ENCODE peak calls at places on chromosomes 5 and 9, in nine cellular contexts. I is HCT116, K is adipocyte, Z is cardiac muscle cell, G is body of pancreas, U is fibroblast of lung, P is prostate gland, H is tibial artery, J is hepatocyte. W is an unnamed sample.
A peak's percentile ranks its signal among the peaks of the same experiment; 100 is the strongest.

GRCh38 chr5:3995954-3996619 is 400.5 kb downstream of the IRX1 start:
- DNase-seq in K (no peak), H (no peak), U (no peak), J (peak; percentile 28), Z (no peak), P (no peak), I (no peak), G (no peak), W (no peak)

GRCh38 chr5:151900876-151901275 is 23.8 kb downstream of the GLRA1 start:
- DNase-seq in I (no peak), Z (no peak), H (no peak), G (no peak), K (no peak), J (no peak), P (no peak), U (no peak), W (no peak)

GRCh38 chr9:104849023-104849422 is 78.9 kb downstream of the ABCA1 start:
- DNase-seq in Z (no peak), P (no peak), G (no peak), J (no peak), K (no peak), I (no peak), H (no peak), U (peak; percentile 25), W (no peak)

GRCh38 chr9:105554042-105554441 is 3.9 kb upstream of the FKTN start:
- DNase-seq in J (no peak), P (no peak), Z (no peak), U (peak; percentile 20), K (no peak), G (peak; percentile 25), I (no peak), H (no peak), W (no peak)

GRCh38 chr5:164357405-164358033 is 852.1 kb downstream of the MAT2B start:
- DNase-seq in H (no peak), J (no peak), G (no peak), K (no peak), I (no peak), U (no peak), Z (no peak), P (no peak), W (no peak)

GRCh38 chr9:79989079-79989478 is 417.3 kb downstream of the TLE4 start:
- DNase-seq in Z (peak; percentile 10), G (no peak), J (no peak), K (no peak), H (no peak), I (no peak), P (no peak), U (no peak), W (no peak)

GRCh38 chr9:120571443-120572257 is 8.3 kb downstream of the CDK5RAP2 start:
- DNase-seq in K (peak; percentile 88), I (no peak), J (peak; percentile 64), U (peak; percentile 92), Z (no peak), H (peak; percentile 34), P (peak; percentile 89), G (peak; percentile 78), W (no peak)

GRCh38 chr5:53482717-53483638 is 2.5 kb downstream of the FST start:
- DNase-seq in P (peak; percentile 5), Z (peak; percentile 40), G (peak; percentile 30), J (peak; percentile 64), H (peak; percentile 42), K (peak; percentile 52), I (no peak), U (peak; percentile 36), W (peak; percentile 73)

GRCh38 chr5:76684756-76685594 is 31.0 kb upstream of the F2R start:
- DNase-seq in G (no peak), U (no peak), Z (no peak), I (no peak), J (no peak), K (no peak), P (no peak), H (no peak), W (no peak)

GRCh38 chr5:75053286-75054109 is 1.1 kb upstream of the GCNT4 start:
- DNase-seq in P (peak; percentile 33), J (peak; percentile 88), I (no peak), H (peak; percentile 34), K (peak; percentile 89), Z (peak; percentile 74), G (peak; percentile 70), U (peak; percentile 80), W (peak; percentile 75)

GRCh38 chr5:77192444-77193050 is 17.9 kb upstream of the PDE8B start:
- DNase-seq in H (no peak), Z (no peak), K (no peak), I (no peak), P (no peak), U (no peak), J (no peak), G (no peak), W (no peak)

GRCh38 chr5:91052977-91053732 is 330.0 kb downstream of the ARRDC3 start:
- DNase-seq in K (peak; percentile 63), P (no peak), H (no peak), J (no peak), I (no peak), G (no peak), U (no peak), Z (no peak), W (no peak)

GRCh38 chr9:130579738-130580463 is 524 bp downstream of the FUBP3 start:
- DNase-seq in H (peak; percentile 22), G (no peak), K (peak; percentile 53), U (no peak), Z (no peak), P (no peak), J (no peak), I (no peak), W (no peak)

GRCh38 chr5:172453986-172454354 is 355 bp downstream of the SH3PXD2B start:
- DNase-seq in I (no peak), J (peak; percentile 78), H (no peak), G (no peak), U (peak; percentile 38), P (no peak), Z (no peak), K (peak; percentile 66), W (peak; percentile 89)

GRCh38 chr9:73166453-73166852 is 14.8 kb downstream of the ANXA1 start:
- DNase-seq in H (no peak), U (no peak), Z (no peak), J (no peak), I (no peak), K (peak; percentile 2), P (no peak), G (no peak), W (no peak)

GRCh38 chr5:119578937-119579336 is 50.4 kb upstream of the FAM170A start:
- DNase-seq in G (peak; percentile 33), I (peak; percentile 70), J (peak; percentile 19), Z (peak; percentile 57), H (no peak), K (no peak), U (peak; percentile 1), P (no peak), W (peak; percentile 19)

DNA sequence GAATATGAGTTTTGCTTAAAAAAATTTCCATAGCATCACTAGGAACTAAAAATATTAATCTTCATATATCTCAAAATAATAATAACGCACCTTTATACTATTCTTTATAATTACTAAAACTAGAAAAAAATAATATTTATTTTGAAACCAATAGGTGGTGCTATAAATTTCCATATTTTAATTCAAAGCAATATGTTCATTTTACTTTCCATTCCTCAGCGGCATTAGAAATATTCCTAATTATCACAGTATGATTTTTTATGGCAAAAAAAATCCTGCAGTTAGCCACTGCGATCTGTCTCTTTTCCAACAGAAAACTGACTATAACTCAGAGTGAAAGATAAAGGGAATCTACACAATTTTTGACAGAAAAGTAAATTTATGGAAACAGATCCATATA is 167.4 kb upstream of the MPDZ start:
- DNase-seq in I (no peak), P (no peak), H (no peak), Z (no peak), J (no peak), K (peak; percentile 51), U (no peak), G (no peak), W (no peak)
- H3K4me3 ChIP-seq in I (no peak overlapping the region), P (no peak overlapping the region), H (no peak overlapping the region), Z (no peak overlapping the region), J (no peak overlapping the region), K (peak overlapping the region; percentile 40), U (no peak overlapping the region), G (no peak overlapping the region), W (no peak overlapping the region)

DNA sequence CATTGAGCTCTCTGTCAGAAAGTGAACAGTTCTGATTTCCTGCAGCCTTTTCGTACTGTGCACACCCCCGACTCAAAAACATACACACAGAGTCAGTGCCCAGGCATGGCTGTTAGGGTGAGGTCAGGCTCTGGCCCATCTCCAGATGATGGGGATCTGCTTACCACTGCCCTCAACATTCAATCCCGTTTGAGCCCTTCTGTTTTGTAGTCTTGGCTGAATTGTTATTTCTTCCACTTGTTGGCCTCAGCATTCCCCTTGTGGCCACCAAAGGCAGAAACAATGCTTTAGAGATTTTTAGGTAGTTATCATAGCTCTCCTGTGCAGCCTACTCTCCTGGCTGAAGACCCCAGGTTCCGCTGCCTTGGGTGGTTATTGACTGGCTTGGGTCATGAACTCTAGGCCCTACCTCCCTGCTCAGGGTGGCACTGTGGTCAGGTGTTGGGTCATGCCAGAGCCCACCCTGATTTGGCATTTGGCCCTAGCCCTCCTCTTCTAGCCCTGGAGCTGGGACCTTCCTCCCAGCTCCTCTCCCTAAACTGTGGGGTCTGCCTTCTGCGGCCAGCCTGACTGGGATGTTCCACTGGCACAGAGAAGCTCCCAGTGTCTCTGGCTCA is 7.8 kb upstream of the MYOZ3 start:
- DNase-seq in J (no peak), P (no peak), G (no peak), K (no peak), U (peak; percentile 69), H (no peak), I (no peak), Z (no peak), W (no peak)
- H3K36me3 ChIP-seq in J (no peaks in the 10 kb centered on the region), P (no peaks in the 10 kb centered on the region), G (peaks cover 5% of the 10 kb centered on the region), K (peaks cover 14% of the 10 kb centered on the region), U (peaks cover 16% of the 10 kb centered on the region), H (peaks cover 31% of the 10 kb centered on the region), I (no peaks in the 10 kb centered on the region), Z (no peaks in the 10 kb centered on the region), W (no peaks in the 10 kb centered on the region)

DNA sequence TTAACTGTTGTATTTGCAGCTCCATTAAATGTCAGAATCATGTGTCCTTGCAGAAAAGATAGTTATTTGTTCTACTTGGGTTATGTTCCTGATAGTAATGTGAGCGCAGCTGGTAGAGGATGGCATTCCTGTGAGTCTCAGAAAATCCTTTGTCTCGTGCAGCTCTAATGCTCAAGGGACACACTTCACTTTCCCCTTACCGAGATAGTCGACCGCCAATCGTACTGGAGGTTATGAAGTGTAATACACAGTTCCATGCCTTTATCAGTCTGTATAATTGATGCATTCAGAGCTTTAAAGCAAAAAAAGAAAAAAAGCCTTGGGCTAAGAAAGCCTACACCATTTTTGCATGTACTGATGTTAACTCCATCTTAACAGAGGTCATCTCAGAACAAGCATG is 60.2 kb upstream of the SRP19 start:
- DNase-seq in J (no peak), U (no peak), H (no peak), P (no peak), Z (no peak), G (no peak), I (no peak), K (no peak), W (no peak)
- H3K4me3 ChIP-seq in J (no peak overlapping the region), U (no peak overlapping the region), H (no peak overlapping the region), P (no peak overlapping the region), Z (no peak overlapping the region), G (no peak overlapping the region), I (no peak overlapping the region), K (no peak overlapping the region), W (no peak overlapping the region)

DNA sequence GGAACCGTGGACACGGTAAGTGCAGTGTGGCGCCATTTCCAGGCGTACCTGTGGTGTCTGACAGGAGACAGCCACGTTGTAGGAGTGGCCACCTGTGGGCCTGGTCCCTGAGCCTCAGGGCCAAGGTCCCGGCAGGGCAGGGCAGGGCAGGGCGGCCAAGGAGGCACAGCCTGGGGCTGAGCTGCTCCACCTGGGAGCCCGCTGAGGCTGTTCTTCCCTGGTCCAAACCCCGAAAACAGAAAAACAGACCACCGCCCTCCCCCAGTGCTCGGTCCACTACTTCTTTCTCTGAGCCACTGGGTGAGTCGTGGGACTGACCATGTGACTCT is 8.6 kb downstream of the PMPCA start:
- DNase-seq in K (no peak), H (no peak), G (no peak), I (no peak), Z (no peak), U (no peak), J (no peak), P (no peak), W (no peak)
- H3K36me3 ChIP-seq in K (peaks cover 93% of the 10 kb centered on the region), H (peaks cover 100% of the 10 kb centered on the region), G (peaks cover 54% of the 10 kb centered on the region), I (peaks cover 77% of the 10 kb centered on the region), Z (peaks cover 51% of the 10 kb centered on the region), U (peaks cover 51% of the 10 kb centered on the region), J (no peaks in the 10 kb centered on the region), P (peaks cover 54% of the 10 kb centered on the region), W (peaks cover 54% of the 10 kb centered on the region)

W was measured in H7.